ENCODE peak calls at places on chromosomes 12 and 14, in eight cellular contexts. One of them, this sample, is unnamed.

GRCh38 chr14:60094306-60094897 is 2.7 kb downstream of the PCNX4 start:
- DNase-seq in Calu3: peak
- DNase-seq in A549: no peak
- DNase-seq in lower lobe of right lung: no peak
- DNase-seq in BJ: no peak
- DNase-seq in HL-60: no peak
- DNase-seq in HCT116: no peak
- DNase-seq in fibroblast of mammary gland: peak
- DNase-seq in this sample: peak

GRCh38 chr12:32240210-32240609 is 133.6 kb downstream of the BICD1 start:
- DNase-seq in Calu3: no peak
- DNase-seq in A549: no peak
- DNase-seq in lower lobe of right lung: no peak
- DNase-seq in BJ: no peak
- DNase-seq in HL-60: no peak
- DNase-seq in HCT116: no peak
- DNase-seq in fibroblast of mammary gland: peak
- DNase-seq in this sample: no peak

GRCh38 chr14:75720828-75721227 is 59.8 kb downstream of the TTLL5 start:
- DNase-seq in Calu3: no peak
- DNase-seq in A549: no peak
- DNase-seq in lower lobe of right lung: no peak
- DNase-seq in BJ: no peak
- DNase-seq in HL-60: no peak
- DNase-seq in HCT116: no peak
- DNase-seq in fibroblast of mammary gland: peak
- DNase-seq in this sample: peak

GRCh38 chr12:17301544-17301943 is 695.6 kb upstream of the LMO3 start:
- DNase-seq in Calu3: no peak
- DNase-seq in A549: no peak
- DNase-seq in lower lobe of right lung: no peak
- DNase-seq in BJ: no peak
- DNase-seq in HL-60: no peak
- DNase-seq in HCT116: no peak
- DNase-seq in fibroblast of mammary gland: no peak
- DNase-seq in this sample: no peak

GRCh38 chr14:64654931-64655330 is 49.3 kb upstream of the PLEKHG3 start:
- DNase-seq in Calu3: no peak
- DNase-seq in A549: no peak
- DNase-seq in lower lobe of right lung: peak
- DNase-seq in BJ: no peak
- DNase-seq in HL-60: peak
- DNase-seq in HCT116: no peak
- DNase-seq in fibroblast of mammary gland: peak
- DNase-seq in this sample: no peak

GRCh38 chr12:50246873-50247612 is 36.3 kb downstream of the LIMA1 start:
- DNase-seq in Calu3: peak
- DNase-seq in A549: peak
- DNase-seq in lower lobe of right lung: no peak
- DNase-seq in BJ: peak
- DNase-seq in HL-60: peak
- DNase-seq in HCT116: peak
- DNase-seq in fibroblast of mammary gland: peak
- DNase-seq in this sample: peak

GRCh38 chr12:31002999-31003398 is 70.7 kb upstream of the DDX11 start:
- DNase-seq in Calu3: no peak
- DNase-seq in A549: no peak
- DNase-seq in lower lobe of right lung: peak
- DNase-seq in BJ: no peak
- DNase-seq in HL-60: no peak
- DNase-seq in HCT116: no peak
- DNase-seq in fibroblast of mammary gland: peak
- DNase-seq in this sample: no peak

GRCh38 chr12:41699658-41700057 is 445.0 kb downstream of the GXYLT1 start:
- DNase-seq in Calu3: no peak
- DNase-seq in A549: no peak
- DNase-seq in lower lobe of right lung: no peak
- DNase-seq in BJ: no peak
- DNase-seq in HL-60: no peak
- DNase-seq in HCT116: no peak
- DNase-seq in fibroblast of mammary gland: no peak
- DNase-seq in this sample: no peak

GRCh38 chr12:10372534-10372931 is 17.3 kb downstream of the KLRK1 start:
- DNase-seq in Calu3: peak
- DNase-seq in A549: no peak
- DNase-seq in lower lobe of right lung: no peak
- DNase-seq in BJ: no peak
- DNase-seq in HL-60: no peak
- DNase-seq in HCT116: no peak
- DNase-seq in fibroblast of mammary gland: no peak
- DNase-seq in this sample: no peak

GRCh38 chr12:121805800-121806555 is 2.2 kb downstream of the SETD1B start:
- DNase-seq in Calu3: no peak
- DNase-seq in A549: no peak
- DNase-seq in lower lobe of right lung: no peak
- DNase-seq in BJ: no peak
- DNase-seq in HL-60: no peak
- DNase-seq in HCT116: no peak
- DNase-seq in fibroblast of mammary gland: no peak
- DNase-seq in this sample: no peak

DNA sequence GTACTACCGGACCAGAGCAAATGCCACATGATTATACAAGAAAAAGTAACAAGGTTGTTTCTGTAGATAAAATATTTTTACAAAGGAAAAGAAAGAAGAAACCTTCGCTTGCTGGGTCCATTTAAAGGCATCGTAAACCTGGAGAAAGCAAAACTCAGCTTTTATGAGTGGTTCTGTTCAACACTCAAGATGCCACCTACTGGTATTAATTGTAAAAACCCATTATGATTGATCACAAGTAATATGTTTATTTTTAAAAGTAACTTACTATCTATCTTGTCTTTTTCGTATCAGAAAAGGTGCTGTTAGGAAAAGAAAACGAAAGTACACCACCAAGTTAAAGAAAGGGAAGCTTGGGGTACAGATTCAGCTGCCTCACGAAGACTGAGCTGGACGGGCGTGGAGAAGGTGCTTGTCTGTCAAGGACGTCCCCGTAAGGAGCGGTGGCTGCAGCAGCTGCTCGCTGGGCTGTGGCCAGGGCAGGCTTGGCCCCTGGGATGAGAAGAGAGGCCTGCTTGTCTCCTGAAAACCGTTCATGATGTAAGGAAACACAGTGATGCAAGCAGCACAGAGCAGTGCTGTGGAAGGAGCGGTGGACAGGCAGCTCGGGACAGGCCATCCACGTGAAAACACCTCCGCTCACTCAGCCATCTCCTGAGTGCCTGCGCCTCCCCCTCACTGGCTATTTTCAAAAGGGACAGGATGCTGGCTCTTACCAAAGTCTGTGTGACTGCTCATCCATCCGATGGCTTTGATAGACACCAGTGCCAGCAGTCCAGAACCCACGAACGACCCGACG is 25.0 kb downstream of the SLC15A4 start:
- DNase-seq in Calu3: no peak
- DNase-seq in A549: no peak
- DNase-seq in lower lobe of right lung: peak
- DNase-seq in BJ: no peak
- DNase-seq in HL-60: no peak
- DNase-seq in HCT116: no peak
- DNase-seq in fibroblast of mammary gland: no peak
- DNase-seq in this sample: no peak
- TF ChIP-seq CTCF in Calu3: no peak
- TF ChIP-seq CTCF in A549: peak
- TF ChIP-seq CTCF in lower lobe of right lung: no peak
- TF ChIP-seq CTCF in BJ: no peak
- TF ChIP-seq CTCF in HL-60: no peak
- TF ChIP-seq CTCF in HCT116: no peak
- TF ChIP-seq CTCF in fibroblast of mammary gland: no peak
- TF ChIP-seq CTCF in this sample: peak

DNA sequence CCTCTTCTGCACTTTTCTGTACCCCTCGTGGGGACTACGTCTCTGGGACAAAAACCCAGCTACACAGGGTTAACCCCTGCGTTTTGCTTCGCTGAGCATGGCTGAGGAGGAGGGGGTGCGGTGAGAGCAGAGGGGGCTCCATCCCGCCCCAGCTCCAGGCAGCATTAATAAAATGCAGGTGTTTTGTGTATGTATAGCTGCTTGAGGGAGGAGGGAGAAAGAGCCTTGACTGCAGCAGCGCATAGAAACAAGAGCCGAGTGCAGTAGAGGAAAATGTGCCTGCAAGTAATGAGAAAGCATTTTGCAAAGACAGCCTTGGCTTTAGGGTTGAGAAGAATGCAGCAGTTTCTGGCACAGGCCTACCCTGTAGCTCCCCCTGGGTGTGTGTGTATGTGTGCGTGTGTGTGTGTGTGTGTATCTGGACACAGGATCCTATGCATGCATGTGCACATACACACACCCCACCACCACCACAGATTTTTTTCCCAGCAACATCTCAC is 103.9 kb downstream of the ZFP36L1 start:
- DNase-seq in Calu3: no peak
- DNase-seq in A549: no peak
- DNase-seq in lower lobe of right lung: no peak
- DNase-seq in BJ: no peak
- DNase-seq in HL-60: no peak
- DNase-seq in HCT116: no peak
- DNase-seq in fibroblast of mammary gland: peak
- DNase-seq in this sample: peak
- TF ChIP-seq CTCF in Calu3: no peak
- TF ChIP-seq CTCF in A549: no peak
- TF ChIP-seq CTCF in lower lobe of right lung: no peak
- TF ChIP-seq CTCF in BJ: peak
- TF ChIP-seq CTCF in HL-60: no peak
- TF ChIP-seq CTCF in HCT116: no peak
- TF ChIP-seq CTCF in fibroblast of mammary gland: peak
- TF ChIP-seq CTCF in this sample: peak

GRCh38 chr12:63753743-63754142 is 26.0 kb upstream of the RXYLT1 start:
- DNase-seq in Calu3: no peak
- DNase-seq in A549: peak
- DNase-seq in lower lobe of right lung: no peak
- DNase-seq in BJ: no peak
- DNase-seq in HL-60: no peak
- DNase-seq in HCT116: no peak
- DNase-seq in fibroblast of mammary gland: no peak
- DNase-seq in this sample: no peak
- TF ChIP-seq CTCF in Calu3: no peak
- TF ChIP-seq CTCF in A549: peak
- TF ChIP-seq CTCF in lower lobe of right lung: no peak
- TF ChIP-seq CTCF in BJ: peak
- TF ChIP-seq CTCF in HL-60: no peak
- TF ChIP-seq CTCF in HCT116: no peak
- TF ChIP-seq CTCF in fibroblast of mammary gland: peak
- TF ChIP-seq CTCF in this sample: peak

DNA sequence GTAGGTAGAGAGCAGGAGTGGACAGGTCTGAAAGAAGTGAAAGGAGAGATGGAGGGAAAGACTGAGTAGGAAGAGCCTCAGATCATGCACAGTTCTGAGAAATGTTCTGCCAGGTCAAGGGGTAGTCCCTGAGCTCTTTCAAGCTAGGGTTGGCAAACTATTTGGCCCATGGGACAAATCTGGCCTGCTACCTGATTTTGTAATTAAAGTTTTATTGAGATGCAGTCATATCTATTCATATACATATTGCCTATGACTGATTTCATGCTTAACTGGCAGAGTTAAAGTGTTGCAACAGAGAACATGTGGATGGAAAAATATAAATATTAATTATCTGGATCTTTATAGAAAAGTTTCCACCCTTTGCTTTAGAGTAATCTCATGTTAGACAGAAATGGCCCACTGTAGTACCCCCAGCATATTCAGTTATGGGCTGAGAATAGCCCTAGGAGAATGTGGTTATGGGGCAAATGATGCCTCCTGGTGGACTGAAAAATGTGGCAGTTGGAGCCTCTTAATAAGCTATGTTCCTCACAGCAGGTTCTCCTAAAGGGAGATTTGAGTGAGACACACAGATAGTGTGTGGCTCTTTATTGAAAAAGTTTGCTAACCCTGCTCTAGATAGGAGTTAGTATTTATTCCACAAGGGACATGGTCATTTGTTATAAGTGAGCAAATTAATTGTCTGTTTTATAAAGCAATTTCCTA is 476.9 kb downstream of the LRIG3 start:
- DNase-seq in Calu3: peak
- DNase-seq in A549: no peak
- DNase-seq in lower lobe of right lung: no peak
- DNase-seq in BJ: no peak
- DNase-seq in HL-60: no peak
- DNase-seq in HCT116: peak
- DNase-seq in fibroblast of mammary gland: peak
- DNase-seq in this sample: peak
- TF ChIP-seq CTCF in Calu3: peak
- TF ChIP-seq CTCF in A549: peak
- TF ChIP-seq CTCF in lower lobe of right lung: peak
- TF ChIP-seq CTCF in BJ: peak
- TF ChIP-seq CTCF in HL-60: peak
- TF ChIP-seq CTCF in HCT116: peak
- TF ChIP-seq CTCF in fibroblast of mammary gland: peak
- TF ChIP-seq CTCF in this sample: peak